ENCODE peak calls at places on chromosomes 5 and 9, in four cellular contexts. I is SK-N-SH, U is HepG2, S is K562. P is an unnamed sample.

GRCh38 chr5:175162036-175162435 is 281.9 kb downstream of the DRD1 start:
- DNase-seq in I (no peak), S (no peak), U (no peak), P (no peak)

GRCh38 chr9:30524311-30524710 is 1860.1 kb upstream of the ACO1 start:
- DNase-seq in U (no peak), S (no peak), I (no peak), P (no peak)

GRCh38 chr5:45189042-45189441 is 380.3 kb downstream of the MRPS30 start:
- DNase-seq in U (no peak), S (no peak), I (no peak), P (no peak)

GRCh38 chr9:74117731-74118130 is 379.4 kb upstream of the RORB start:
- DNase-seq in I (no peak), S (no peak), U (no peak), P (no peak)

GRCh38 chr5:168424506-168425298 is 61.6 kb upstream of the RARS1 start:
- DNase-seq in U (no peak), S (no peak), I (no peak), P (no peak)

GRCh38 chr5:62504129-62504528 is 74.5 kb upstream of the LRRC70 start:
- DNase-seq in I (no peak), S (no peak), U (no peak), P (no peak)

GRCh38 chr5:108054349-108054748 is 327.5 kb downstream of the FBXL17 start:
- DNase-seq in I (no peak), U (no peak), S (no peak), P (no peak)

GRCh38 chr5:59842999-59843398 is 50.5 kb downstream of the PDE4D start:
- DNase-seq in U (no peak), I (no peak), S (no peak), P (no peak)

GRCh38 chr5:172082180-172082579 is 75.7 kb upstream of the FBXW11 start:
- DNase-seq in S (no peak), U (no peak), I (no peak), P (no peak)

GRCh38 chr5:136028782-136029742 is at the start of gene TGFBI:
- DNase-seq in U (peak), I (peak), S (no peak), P (no peak)

GRCh38 chr9:76516350-76516749 is 57.4 kb downstream of the GCNT1 start:
- DNase-seq in S (no peak), U (no peak), I (no peak), P (no peak)

GRCh38 chr5:60366489-60366888 is 333.5 kb downstream of the DEPDC1B start:
- DNase-seq in S (no peak), U (no peak), I (no peak), P (no peak)

GRCh38 chr5:40221796-40222195 is 457.9 kb upstream of the PTGER4 start:
- DNase-seq in S (no peak), U (no peak), I (no peak), P (no peak)

GRCh38 chr9:2195211-2195610 is 180.1 kb downstream of the SMARCA2 start:
- DNase-seq in I (no peak), U (no peak), S (no peak), P (no peak)

GRCh38 chr5:145543968-145544367 is 291.2 kb downstream of the PRELID2 start:
- DNase-seq in S (no peak), U (peak), I (no peak), P (no peak)

GRCh38 chr5:135324897-135325650 is 74.0 kb downstream of the MACROH2A1 start:
- DNase-seq in U (peak), S (peak), I (no peak), P (no peak)

GRCh38 chr9:134735441-134736175 is 94.0 kb downstream of the COL5A1 start:
- DNase-seq in U (no peak), I (peak), S (no peak), P (no peak)

GRCh38 chr5:65811004-65811403 is 89.0 kb downstream of the NLN start:
- DNase-seq in U (no peak), S (no peak), I (no peak), P (no peak)

GRCh38 chr5:177490992-177491391 is 6.4 kb downstream of the PDLIM7 start:
- DNase-seq in S (no peak), I (no peak), U (no peak), P (no peak)

GRCh38 chr5:54663876-54664275 is 146.3 kb downstream of the SNX18 start:
- DNase-seq in I (no peak), U (no peak), S (no peak), P (no peak)

GRCh38 chr9:119318371-119318770 is 50.9 kb downstream of the BRINP1 start:
- DNase-seq in U (no peak), I (peak), S (no peak), P (no peak)

GRCh38 chr5:40716000-40716399 is 36.3 kb downstream of the PTGER4 start:
- DNase-seq in U (no peak), S (no peak), I (no peak), P (no peak)

GRCh38 chr5:169190860-169191259 is 110.1 kb downstream of the SLIT3 start:
- DNase-seq in I (no peak), U (no peak), S (no peak), P (no peak)

GRCh38 chr5:176780071-176780850 is 30.1 kb upstream of the UNC5A start:
- DNase-seq in I (no peak), U (no peak), S (no peak), P (no peak)

GRCh38 chr5:148849461-148849860 is 23.1 kb downstream of the ADRB2 start:
- DNase-seq in U (no peak), I (no peak), S (no peak), P (no peak)

GRCh38 chr5:2017540-2018389 is 135.0 kb upstream of the IRX4 start:
- DNase-seq in S (peak), U (peak), I (peak), P (no peak)

GRCh38 chr9:82606761-82607382 is 456.1 kb downstream of the RASEF start:
- DNase-seq in S (no peak), U (peak), I (peak), P (peak)

GRCh38 chr9:120922404-120923173 is 4.0 kb downstream of the TRAF1 start:
- DNase-seq in I (no peak), U (no peak), S (no peak), P (no peak)

GRCh38 chr5:68216737-68217231 is 1.2 kb downstream of the PIK3R1 start:
- DNase-seq in S (peak), U (no peak), I (peak), P (no peak)

GRCh38 chr5:122228728-122229392 is 83.2 kb upstream of the SNCAIP start:
- DNase-seq in U (no peak), I (no peak), S (no peak), P (no peak)

GRCh38 chr5:157026789-157027424 is 32.0 kb downstream of the HAVCR1 start:
- DNase-seq in U (no peak), I (peak), S (peak), P (no peak)

GRCh38 chr9:136861874-136862457 is 4.1 kb downstream of the EDF1 start:
- DNase-seq in I (no peak), U (no peak), S (no peak), P (no peak)

GRCh38 chr9:124286292-124286931 is 28.7 kb downstream of the NEK6 start:
- DNase-seq in U (no peak), S (no peak), I (no peak), P (peak)

GRCh38 chr5:59720063-59720462 is 173.5 kb downstream of the PDE4D start:
- DNase-seq in S (no peak), I (no peak), U (no peak), P (no peak)

GRCh38 chr9:92669527-92669889 is 423 bp downstream of the IPPK start:
- DNase-seq in I (peak), U (no peak), S (peak), P (no peak)

GRCh38 chr9:92666912-92667532 is 2.9 kb downstream of the IPPK start:
- DNase-seq in S (no peak), I (no peak), U (no peak), P (no peak)

GRCh38 chr9:92669890-92670708 is at the start of gene IPPK:
- DNase-seq in U (peak), I (peak), S (peak), P (peak)

GRCh38 chr9:92671323-92671722 is 1.4 kb upstream of the IPPK start:
- DNase-seq in U (peak), I (no peak), S (peak), P (no peak)

DNA sequence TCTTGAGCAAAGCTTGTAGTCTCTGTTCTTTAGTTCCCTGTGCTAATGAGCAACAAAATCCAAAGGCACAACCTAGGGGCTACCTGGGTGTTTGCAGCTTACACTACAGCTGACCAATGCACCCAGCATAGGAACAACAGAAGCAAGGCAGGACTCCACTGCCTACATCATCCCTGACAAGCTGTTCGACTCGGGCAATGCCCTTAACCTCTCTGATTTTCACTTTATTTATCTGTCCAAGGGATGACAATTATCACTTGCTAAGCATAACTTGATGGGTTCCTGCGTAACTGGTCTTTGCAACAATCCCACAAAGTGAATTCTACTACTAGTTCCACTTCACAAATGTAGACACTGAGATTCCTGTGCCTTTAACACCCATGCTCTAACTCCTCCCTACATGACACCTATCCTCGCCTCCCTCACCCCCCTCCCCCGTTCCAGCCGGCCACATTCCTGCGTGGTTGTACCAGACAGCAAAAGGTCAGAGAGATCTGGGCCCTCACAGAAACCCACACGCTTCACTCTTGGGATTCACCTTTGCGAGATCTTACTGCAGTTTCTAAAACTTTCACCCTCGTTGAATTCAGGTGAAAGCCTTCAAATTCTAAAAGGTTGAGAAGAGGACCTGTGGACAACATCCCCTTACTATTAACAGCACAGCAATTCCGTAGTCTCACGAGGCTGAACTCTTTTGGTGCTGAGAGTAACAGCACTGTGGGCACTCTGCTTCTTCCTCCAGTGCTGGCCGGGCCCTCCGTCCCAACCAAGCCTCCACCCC is 995 bp downstream of the IPPK start:
- DNase-seq in U (peak), I (peak), S (peak), P (no peak)
- TF ChIP-seq NFIC in U (no peak), I (no peak), S (no peak), P (no peak)

GRCh38 chr5:72281764-72282499 is 38.1 kb downstream of the MRPS27 start:
- DNase-seq in I (peak), U (peak), S (peak), P (no peak)
- TF ChIP-seq NFIC in I (peak), U (no peak), S (peak), P (no peak)

GRCh38 chr9:70600479-70600878 is 186.0 kb upstream of the KLF9 start:
- DNase-seq in S (no peak), I (no peak), U (no peak), P (no peak)
- TF ChIP-seq NFIC in S (no peak), I (no peak), U (no peak), P (no peak)

GRCh38 chr9:86099695-86100364 is 472 bp upstream of the GOLM1 start:
- DNase-seq in I (peak), S (no peak), U (no peak), P (no peak)
- TF ChIP-seq NFIC in I (no peak), S (no peak), U (no peak), P (no peak)

GRCh38 chr5:140570058-140570457 is 5.4 kb downstream of the SLC35A4 start:
- DNase-seq in U (no peak), I (no peak), S (no peak), P (no peak)
- TF ChIP-seq NFIC in U (no peak), I (no peak), S (no peak), P (no peak)

P was measured in GM12878.